ENCODE peak calls at places on chromosome 6, in four cellular contexts. G is K562, L is upper lobe of left lung, W is HepG2. Z is an unnamed sample.

GRCh38 chr6:166415306-166415705 is 32.6 kb upstream of the MPC1 start:
- ATAC-seq in G (no peak), L (no peak), W (no peak), Z (no peak)

GRCh38 chr6:13238640-13239216 is 89.6 kb downstream of the TBC1D7 start:
- ATAC-seq in G (no peak), L (no peak), W (no peak), Z (no peak)

GRCh38 chr6:106005013-106005412 is 81.1 kb upstream of the PRDM1 start:
- ATAC-seq in G (no peak), L (no peak), W (no peak), Z (peak)

GRCh38 chr6:24702720-24703282 is 16.2 kb downstream of the C6orf62 start:
- ATAC-seq in G (peak), L (no peak), W (peak), Z (no peak)

GRCh38 chr6:134009876-134010275 is 42.5 kb downstream of the SLC2A12 start:
- ATAC-seq in G (no peak), L (no peak), W (no peak), Z (no peak)

GRCh38 chr6:155112757-155113156 is 117.6 kb downstream of the TIAM2 start:
- ATAC-seq in G (peak), L (peak), W (peak), Z (no peak)

GRCh38 chr6:109019911-109020310 is 74.7 kb downstream of the SESN1 start:
- ATAC-seq in G (no peak), L (no peak), W (no peak), Z (no peak)

GRCh38 chr6:32973934-32974333 is 5.5 kb downstream of the BRD2 start:
- ATAC-seq in G (no peak), L (no peak), W (no peak), Z (no peak)

GRCh38 chr6:6283747-6284146 is 36.7 kb downstream of the F13A1 start:
- ATAC-seq in G (no peak), L (no peak), W (no peak), Z (no peak)

GRCh38 chr6:158877716-158878115 is 58.5 kb upstream of the EZR start:
- ATAC-seq in G (no peak), L (no peak), W (no peak), Z (no peak)

GRCh38 chr6:148954934-148955915 is 208.4 kb downstream of the UST start:
- ATAC-seq in G (peak), L (no peak), W (peak), Z (no peak)

GRCh38 chr6:27873101-27874030 is 38.8 kb downstream of the OR2B2 start:
- ATAC-seq in G (no peak), L (peak), W (no peak), Z (peak)

GRCh38 chr6:46704562-46704961 is 16.9 kb downstream of the TDRD6 start:
- ATAC-seq in G (no peak), L (no peak), W (peak), Z (no peak)

GRCh38 chr6:77813090-77813489 is 160.3 kb downstream of the MEI4 start:
- ATAC-seq in G (no peak), L (no peak), W (no peak), Z (no peak)

GRCh38 chr6:111559193-111560097 is 46.2 kb downstream of the TRAF3IP2 start:
- ATAC-seq in G (no peak), L (no peak), W (peak), Z (peak)

GRCh38 chr6:118188561-118188960 is 281.5 kb downstream of the SLC35F1 start:
- ATAC-seq in G (no peak), L (no peak), W (no peak), Z (no peak)

GRCh38 chr6:499617-500016 is 108.1 kb downstream of the IRF4 start:
- ATAC-seq in G (no peak), L (no peak), W (no peak), Z (no peak)

GRCh38 chr6:33490621-33491020 is 36.2 kb downstream of the ZBTB9 start:
- ATAC-seq in G (no peak), L (no peak), W (peak), Z (no peak)

GRCh38 chr6:125791151-125791819 is 525 bp downstream of the NCOA7 start:
- ATAC-seq in G (peak), L (peak), W (peak), Z (no peak)

GRCh38 chr6:163998496-163998895 is 584.0 kb downstream of the QKI start:
- ATAC-seq in G (no peak), L (no peak), W (no peak), Z (no peak)

GRCh38 chr6:11926594-11927407 is 85.3 kb upstream of the HIVEP1 start:
- ATAC-seq in G (no peak), L (no peak), W (no peak), Z (no peak)

DNA sequence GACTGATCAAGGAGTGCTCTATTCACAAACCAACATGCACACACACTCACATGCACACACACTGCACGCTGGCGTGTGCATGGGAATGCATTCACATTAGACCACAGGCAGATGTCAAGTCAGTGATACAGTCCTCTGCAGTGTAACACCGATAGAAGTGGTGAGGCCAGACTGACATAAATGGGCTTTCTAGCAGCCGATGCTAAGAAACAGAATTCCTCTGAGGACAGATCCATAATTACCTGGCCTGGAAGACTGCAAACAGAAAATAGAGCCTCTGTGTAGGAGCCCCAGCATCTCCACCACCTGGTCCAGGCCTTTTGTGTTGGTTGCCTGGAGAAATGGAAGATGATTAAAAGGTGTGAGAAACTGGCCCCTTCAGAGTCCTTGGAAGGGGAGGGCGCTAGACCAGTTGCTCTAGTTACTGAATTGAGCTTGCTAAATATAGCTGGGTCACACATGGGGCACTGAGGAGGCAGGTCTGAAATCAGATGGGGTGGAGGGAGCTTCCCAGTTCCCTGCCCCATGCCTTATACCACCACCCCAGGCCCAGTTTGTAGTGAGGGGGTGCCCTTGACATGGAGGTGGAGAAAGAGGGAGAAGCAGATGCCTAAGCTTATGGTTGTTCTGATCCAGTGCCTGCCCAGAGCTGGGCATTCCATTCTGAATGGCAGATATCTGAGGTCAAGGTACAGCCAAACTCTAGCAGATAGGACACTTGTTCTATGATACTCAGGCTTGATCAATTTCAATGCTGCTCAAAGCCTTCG is 233.8 kb downstream of the LRFN2 start:
- ATAC-seq in G (no peak), L (no peak), W (no peak), Z (no peak)
- TF ChIP-seq EP300 in G (no peak), L (no peak), W (no peak), Z (no peak)

GRCh38 chr6:72386324-72386723 is 235.5 kb upstream of the KCNQ5 start:
- ATAC-seq in G (peak), L (no peak), W (no peak), Z (no peak)

DNA sequence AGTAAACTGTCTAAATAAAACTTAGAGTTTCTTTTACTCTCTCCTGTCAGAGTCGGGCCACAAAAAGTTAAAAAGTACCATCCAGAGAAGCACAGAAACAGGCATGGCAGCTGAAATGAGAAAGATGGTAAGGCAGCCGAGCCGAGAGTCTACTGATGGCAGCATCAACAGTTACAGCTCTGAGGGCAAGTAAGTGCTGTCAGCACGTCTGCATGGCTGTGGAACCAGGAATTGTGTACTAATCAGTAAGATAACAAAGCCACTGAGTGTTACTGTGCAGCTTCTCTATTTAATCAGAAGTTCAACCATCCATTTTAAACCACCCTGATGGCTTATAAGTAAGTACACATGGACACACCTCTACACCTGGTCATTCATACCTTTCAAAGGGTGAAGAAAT is 231.3 kb upstream of the KCNQ5 start:
- ATAC-seq in G (no peak), L (no peak), W (no peak), Z (no peak)
- TF ChIP-seq POLR2AphosphoS5 in G (no peak), L (no peak), W (no peak), Z (no peak)

DNA sequence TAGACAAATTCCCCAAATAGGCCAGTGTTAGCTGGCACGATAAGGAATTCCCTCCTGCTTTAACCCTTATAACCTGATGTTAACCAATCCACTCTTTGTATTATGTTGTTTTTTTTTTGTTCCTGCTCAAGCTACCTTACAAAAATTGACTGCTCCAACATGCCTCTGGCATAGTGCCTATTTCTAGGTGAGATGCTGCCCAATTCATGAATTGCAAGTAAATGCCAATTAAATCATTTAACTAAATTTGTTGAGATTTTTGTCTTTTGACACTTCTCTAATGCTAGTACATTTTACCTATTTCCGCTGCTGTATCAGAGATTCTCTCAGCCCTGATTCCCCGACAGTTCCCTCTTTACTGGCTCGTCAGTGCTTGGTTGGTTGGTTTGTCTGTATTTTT is 66.5 kb downstream of the HECA start:
- ATAC-seq in G (no peak), L (no peak), W (no peak), Z (no peak)
- TF ChIP-seq EP300 in G (no peak), L (no peak), W (no peak), Z (no peak)

DNA sequence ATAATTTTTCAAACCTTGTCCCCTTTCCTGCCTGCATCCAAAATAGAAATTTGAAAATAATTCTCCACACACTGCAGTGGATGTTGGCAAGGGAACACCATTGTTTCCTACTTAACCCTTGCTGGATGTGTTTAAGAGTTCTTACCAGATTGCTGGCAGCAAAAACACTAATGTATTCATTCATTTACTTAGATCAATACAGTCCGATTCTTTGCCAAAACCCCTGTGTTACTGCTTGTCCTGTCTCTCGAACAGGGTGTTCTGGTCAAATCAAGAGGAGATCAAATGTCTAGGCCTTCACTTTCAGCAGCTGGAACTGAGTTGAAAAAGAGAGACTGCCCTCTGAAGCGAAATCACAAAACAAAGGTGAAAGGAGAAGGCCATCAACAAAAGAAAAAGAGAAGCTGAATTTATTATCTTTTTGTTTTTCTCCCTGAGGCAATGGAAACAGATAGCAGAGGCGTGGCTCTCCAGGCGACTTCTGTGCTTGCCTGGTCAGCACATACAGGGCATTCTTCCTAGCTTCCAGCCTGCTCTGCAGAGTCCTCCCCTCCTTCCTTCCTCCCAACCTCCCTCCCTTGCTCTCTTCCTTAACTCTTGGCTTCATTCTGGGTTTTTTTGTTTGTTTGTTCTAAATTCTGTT is 44.1 kb upstream of the GCM1 start:
- ATAC-seq in G (peak), L (no peak), W (peak), Z (no peak)
- TF ChIP-seq POLR2AphosphoS5 in G (no peak), L (no peak), W (no peak), Z (no peak)

GRCh38 chr6:150894935-150895686 is 29.6 kb downstream of the MTHFD1L start:
- ATAC-seq in G (peak), L (peak), W (peak), Z (no peak)
- TF ChIP-seq EP300 in G (no peak), L (no peak), W (no peak), Z (no peak)

Z was measured in gastroesophageal sphincter.